ENCODE peak calls at places on chromosomes 4 and X, in seven cellular contexts. G is pancreas, V is psoas muscle, B is bronchial epithelial cell, D is transverse colon, M is GM13976, Y is neural progenitor cell. F is an unnamed sample.

GRCh38 chrX:34880656-34881055 is 61.9 kb upstream of the FAM47B start:
- DNase-seq in V (no peak), Y (no peak), M (no peak), D (no peak), G (no peak), B (peak; percentile 84), F (no peak)

GRCh38 chrX:79259073-79259689 is 108.0 kb downstream of the ITM2A start:
- DNase-seq in M (peak; percentile 16), B (no peak), G (no peak), D (no peak), V (no peak), Y (no peak), F (peak; percentile 90)

GRCh38 chrX:19549838-19550237 is 34.5 kb upstream of the MAP3K15 start:
- DNase-seq in G (no peak), V (no peak), D (no peak), M (no peak), Y (no peak), B (no peak), F (no peak)

GRCh38 chrX:73850124-73851013 is 287.4 kb downstream of the CHIC1 start:
- DNase-seq in M (peak; percentile 32), B (peak; percentile 10), V (peak; percentile 77), D (peak; percentile 46), G (peak; percentile 60), Y (peak; percentile 45), F (no peak)

GRCh38 chr4:81405900-81406401 is 65.8 kb downstream of the RASGEF1B start:
- DNase-seq in Y (peak; percentile 89), B (peak; percentile 67), G (peak; percentile 40), V (no peak), D (peak; percentile 20), M (peak; percentile 61), F (peak; percentile 24)

GRCh38 chr4:28443786-28444412 is 1583.3 kb downstream of the STIM2 start:
- DNase-seq in B (peak; percentile 56), D (no peak), Y (no peak), V (no peak), G (peak; percentile 72), M (no peak), F (no peak)

GRCh38 chr4:104897297-104897645 is 249.4 kb upstream of the TET2 start:
- DNase-seq in M (no peak), D (no peak), G (no peak), B (peak; percentile 30), Y (no peak), V (no peak), F (no peak)

GRCh38 chr4:173252024-173252935 is 81.9 kb downstream of the HMGB2 start:
- DNase-seq in G (peak; percentile 77), Y (peak; percentile 42), B (peak; percentile 99), V (peak; percentile 75), M (no peak), D (peak; percentile 46), F (peak; percentile 30)

GRCh38 chrX:22748093-22748999 is 251.4 kb upstream of the DDX53 start:
- DNase-seq in V (no peak), D (peak; percentile 35), B (peak; percentile 20), G (peak; percentile 20), Y (peak; percentile 68), M (peak; percentile 36), F (no peak)

GRCh38 chrX:19127649-19128168 is 5.4 kb upstream of the ADGRG2 start:
- DNase-seq in D (no peak), B (peak; percentile 25), M (no peak), G (no peak), V (no peak), Y (no peak), F (no peak)

GRCh38 chr4:1448589-1449420 is 42.6 kb upstream of the NKX1-1 start:
- DNase-seq in D (no peak), G (peak; percentile 8), B (no peak), Y (no peak), V (no peak), M (no peak), F (no peak)

GRCh38 chr4:110900206-110900769 is 277.4 kb upstream of the PITX2 start:
- DNase-seq in M (no peak), V (no peak), Y (no peak), B (no peak), G (no peak), D (no peak), F (no peak)

GRCh38 chr4:176549161-176549865 is 229.5 kb downstream of the SPCS3 start:
- DNase-seq in B (peak; percentile 92), G (no peak), D (no peak), V (no peak), Y (no peak), M (no peak), F (no peak)

GRCh38 chr4:98939892-98940298 is 11.0 kb upstream of the EIF4E start:
- DNase-seq in B (peak; percentile 66), Y (peak; percentile 64), M (no peak), G (no peak), V (no peak), D (no peak), F (no peak)

GRCh38 chr4:87406462-87406861 is 15.5 kb upstream of the HSD17B11 start:
- DNase-seq in G (no peak), V (no peak), D (no peak), M (no peak), B (no peak), Y (no peak), F (no peak)

GRCh38 chr4:103719320-103720204 is at the start of gene TACR3:
- DNase-seq in D (no peak), Y (peak; percentile 71), V (peak; percentile 45), G (no peak), B (no peak), M (no peak), F (no peak)

GRCh38 chrX:72498782-72499181 is 73.9 kb downstream of the HDAC8 start:
- DNase-seq in V (no peak), B (peak; percentile 8), G (no peak), M (no peak), Y (no peak), D (no peak), F (no peak)

GRCh38 chrX:115952417-115953092 is 218.0 kb upstream of the AGTR2 start:
- DNase-seq in V (no peak), Y (peak; percentile 13), G (no peak), D (no peak), B (no peak), M (peak; percentile 2), F (no peak)
- TF ChIP-seq CTCF in V (peak; percentile 14), Y (no peak), G (no peak), D (no peak), B (no peak), M (no peak), F (no peak)

DNA sequence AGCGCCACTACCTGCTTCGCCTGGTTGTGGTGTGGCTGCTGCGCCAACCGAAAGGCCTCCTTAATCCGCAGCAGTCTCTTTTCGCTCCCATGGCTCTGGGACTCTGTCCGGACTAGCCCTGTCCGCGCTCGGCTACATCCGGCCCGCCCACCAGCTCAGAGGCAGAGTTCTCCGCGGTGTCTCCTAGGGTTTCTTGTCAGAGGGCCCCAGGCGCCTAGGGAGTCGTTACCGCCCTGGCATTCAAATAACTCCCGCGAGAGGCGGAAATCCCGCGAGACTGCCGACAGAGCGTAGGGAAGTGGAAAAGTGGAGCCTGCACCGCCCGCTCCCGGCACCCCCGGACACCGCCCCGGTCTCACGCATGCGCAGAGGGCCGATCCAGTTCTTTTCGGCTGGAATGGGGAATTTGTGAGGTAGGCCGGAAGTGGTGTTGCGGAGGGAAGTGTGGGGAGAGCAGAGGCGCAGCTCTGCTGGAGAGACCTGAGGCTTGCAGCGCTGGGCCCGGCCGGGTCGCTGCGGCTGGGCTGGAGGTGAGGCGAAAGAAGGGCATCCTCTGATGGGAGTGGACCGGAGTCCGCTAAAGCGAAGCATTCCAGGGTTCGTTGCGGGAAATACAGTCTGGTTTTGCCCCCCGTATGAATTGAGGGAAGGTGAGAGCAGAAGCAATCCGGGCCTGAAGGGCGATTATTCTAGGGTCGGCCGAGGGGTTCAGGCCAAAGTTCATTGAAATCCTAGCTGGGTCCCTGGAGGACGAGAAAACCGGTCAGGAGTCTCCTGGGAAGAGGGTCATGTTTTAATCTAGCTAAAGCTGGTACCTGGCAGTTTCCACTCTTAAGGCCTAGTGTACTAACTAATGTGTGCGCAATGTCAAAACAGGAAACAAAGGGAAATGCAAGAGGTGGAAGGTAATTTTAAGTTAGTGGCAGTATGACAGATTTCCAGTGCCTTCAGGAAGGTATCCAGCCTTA is at the start of gene FAM200B:
- DNase-seq in M (peak; percentile 99), B (peak; percentile 98), Y (peak; percentile 99), D (peak; percentile 100), G (peak; percentile 98), V (peak; percentile 99), F (peak; percentile 93)
- TF ChIP-seq CTCF in M (no peak), B (peak; percentile 25), Y (peak; percentile 27), D (peak; percentile 57), G (no peak), V (no peak), F (no peak)

GRCh38 chr4:140331245-140331644 is 42.2 kb upstream of the SCOC start:
- DNase-seq in D (no peak), M (no peak), G (no peak), Y (no peak), B (no peak), V (no peak), F (no peak)

GRCh38 chr4:140330311-140330900 is 43.0 kb upstream of the SCOC start:
- DNase-seq in G (no peak), V (no peak), Y (peak; percentile 45), D (no peak), B (peak; percentile 62), M (no peak), F (no peak)

DNA sequence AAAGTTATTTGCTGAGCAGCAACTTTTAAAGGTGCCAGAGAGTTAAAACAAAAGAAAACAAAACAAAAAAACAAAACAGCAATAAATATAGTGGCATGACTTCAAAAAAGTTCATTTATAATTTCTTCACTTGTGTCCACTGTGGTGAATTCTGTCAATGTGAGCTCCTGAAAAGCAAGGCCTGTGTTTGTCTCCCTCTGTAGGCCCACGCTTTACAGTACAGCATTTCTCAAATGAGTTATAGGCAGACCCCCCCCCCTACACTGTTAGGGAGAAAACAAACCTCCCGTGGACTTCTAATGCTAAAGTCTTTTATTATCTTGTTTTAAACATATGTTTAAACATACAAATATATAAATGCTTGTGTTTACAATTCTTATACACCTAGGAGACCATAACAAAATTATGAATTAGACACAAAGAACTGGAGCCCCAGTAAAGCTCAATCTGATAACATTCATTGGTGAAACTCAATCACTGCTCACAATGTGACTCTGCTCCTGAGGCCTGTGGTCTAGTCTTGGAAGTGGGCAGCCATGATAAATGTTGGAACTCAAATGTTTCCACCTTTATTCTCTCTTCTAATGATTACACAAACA is 47.0 kb upstream of the SCOC start:
- DNase-seq in Y (peak; percentile 56), G (no peak), V (no peak), B (peak; percentile 46), D (peak; percentile 14), M (no peak), F (no peak)
- TF ChIP-seq CTCF in Y (peak; percentile 72), G (no peak), V (peak; percentile 58), B (peak; percentile 60), D (peak; percentile 51), M (peak; percentile 24), F (peak; percentile 37)

GRCh38 chr4:6671648-6672047 is 22.0 kb upstream of the S100P start:
- DNase-seq in Y (no peak), G (no peak), M (no peak), V (no peak), B (peak; percentile 49), D (no peak), F (no peak)

GRCh38 chr4:6672131-6672530 is 21.5 kb upstream of the S100P start:
- DNase-seq in D (no peak), M (no peak), B (no peak), Y (no peak), G (no peak), V (no peak), F (no peak)

GRCh38 chr4:6676722-6677558 is 16.7 kb upstream of the S100P start:
- DNase-seq in D (no peak), M (no peak), G (no peak), Y (no peak), B (no peak), V (no peak), F (no peak)

GRCh38 chr4:6673660-6674499 is 19.8 kb upstream of the S100P start:
- DNase-seq in M (peak; percentile 97), G (peak; percentile 91), V (peak; percentile 98), D (peak; percentile 95), Y (peak; percentile 98), B (peak; percentile 84), F (peak; percentile 77)

GRCh38 chr4:6674500-6675149 is 19.1 kb upstream of the S100P start:
- DNase-seq in G (no peak), V (peak; percentile 26), M (peak; percentile 75), D (peak; percentile 64), B (peak; percentile 71), Y (peak; percentile 40), F (peak; percentile 57)
- TF ChIP-seq CTCF in G (no peak), V (peak; percentile 18), M (peak; percentile 47), D (peak; percentile 62), B (peak; percentile 73), Y (peak; percentile 51), F (peak; percentile 72)

F was measured in GM12864.